ENCODE peak calls at places on chromosome 14, in five cellular contexts. Y is head of caudate nucleus, W is NCI-H1092, K is DND-41, N is GM04504. M is an unnamed sample.

GRCh38 chr14:32761381-32761968 is 177.2 kb upstream of the NPAS3 start:
- DNase-seq in Y (no peak), W (no peak), K (no peak), N (peak), M (no peak)

GRCh38 chr14:80653951-80654350 is 287.6 kb downstream of the CEP128 start:
- DNase-seq in Y (no peak), W (no peak), K (no peak), N (no peak), M (no peak)

GRCh38 chr14:32593290-32593942 is 264.3 kb downstream of the AKAP6 start:
- DNase-seq in Y (no peak), W (no peak), K (no peak), N (peak), M (no peak)

GRCh38 chr14:32711103-32711680 is 227.5 kb upstream of the NPAS3 start:
- DNase-seq in Y (peak), W (peak), K (peak), N (no peak), M (no peak)

GRCh38 chr14:37652042-37652441 is 56.6 kb downstream of the TTC6 start:
- DNase-seq in Y (no peak), W (no peak), K (no peak), N (no peak), M (no peak)

GRCh38 chr14:26531894-26532293 is 65.9 kb downstream of the NOVA1 start:
- DNase-seq in Y (no peak), W (no peak), K (no peak), N (no peak), M (no peak)

GRCh38 chr14:30420489-30420888 is 138.5 kb upstream of the G2E3 start:
- DNase-seq in Y (no peak), W (no peak), K (no peak), N (no peak), M (no peak)

GRCh38 chr14:31943861-31944255 is 133.2 kb upstream of the ARHGAP5 start:
- DNase-seq in Y (no peak), W (no peak), K (no peak), N (no peak), M (no peak)

GRCh38 chr14:92462568-92462967 is 51.0 kb upstream of the RIN3 start:
- DNase-seq in Y (no peak), W (no peak), K (no peak), N (no peak), M (no peak)

GRCh38 chr14:45267084-45267483 is 14.1 kb upstream of the MIS18BP1 start:
- DNase-seq in Y (no peak), W (no peak), K (no peak), N (no peak), M (no peak)

GRCh38 chr14:56290195-56290594 is 172.0 kb downstream of the PELI2 start:
- DNase-seq in Y (no peak), W (no peak), K (no peak), N (no peak), M (no peak)

GRCh38 chr14:92906823-92907222 is 16.1 kb upstream of the CHGA start:
- DNase-seq in Y (no peak), W (peak), K (no peak), N (no peak), M (no peak)

GRCh38 chr14:103710771-103711392 is 4.4 kb downstream of the XRCC3 start:
- DNase-seq in Y (no peak), W (no peak), K (no peak), N (no peak), M (no peak)

GRCh38 chr14:100724061-100724460 is 2.6 kb upstream of the DLK1 start:
- DNase-seq in Y (no peak), W (no peak), K (no peak), N (no peak), M (no peak)

GRCh38 chr14:75982724-75983358 is 1.0 kb upstream of the TGFB3 start:
- DNase-seq in Y (peak), W (no peak), K (no peak), N (peak), M (no peak)

GRCh38 chr14:24857277-24857676 is 192.7 kb downstream of the STXBP6 start:
- DNase-seq in Y (no peak), W (no peak), K (no peak), N (no peak), M (no peak)

GRCh38 chr14:31059152-31059924 is 33.2 kb upstream of the STRN3 start:
- DNase-seq in Y (no peak), W (no peak), K (no peak), N (peak), M (no peak)

GRCh38 chr14:90976076-90976475 is 84.4 kb downstream of the RPS6KA5 start:
- DNase-seq in Y (no peak), W (no peak), K (no peak), N (no peak), M (no peak)

GRCh38 chr14:103378042-103378854 is 7.0 kb upstream of the MARK3 start:
- DNase-seq in Y (peak), W (no peak), K (no peak), N (no peak), M (no peak)